ENCODE peak calls at places on chromosomes 6 and 20, in six cellular contexts. E is naive thymus-derived CD4-positive, alpha-beta T cell; N is activated T-cell treated with anti-CD3 and anti-CD28 coated beads, Interleukin-2, amount 50 U/mL, for 48 hours; T is stimulated activated naive CD4-positive, alpha-beta T cell; B is AG09319; Q is AML-193. M is an unnamed sample.

GRCh38 chr6:96787846-96788580 is 49.3 kb downstream of the GPR63 start:
- DNase-seq in N (no peak), E (no peak), T (no peak), Q (no peak), B (no peak), M (no peak)

GRCh38 chr6:137416376-137417109 is 77.7 kb downstream of the OLIG3 start:
- DNase-seq in Q (no peak), E (no peak), B (no peak), T (no peak), N (no peak), M (no peak)

GRCh38 chr6:63573899-63574553 is 1.7 kb downstream of the LOC128125822 start:
- DNase-seq in E (peak; percentile 25), T (peak; percentile 8), Q (peak; percentile 80), N (peak; percentile 47), B (no peak), M (peak; percentile 63)

GRCh38 chr6:43714311-43715055 is 26.9 kb upstream of the MRPS18A start:
- DNase-seq in T (no peak), E (no peak), B (peak; percentile 58), N (no peak), Q (no peak), M (peak; percentile 32)

GRCh38 chr6:27854421-27854820 is 57.8 kb downstream of the OR2B2 start:
- DNase-seq in N (no peak), T (no peak), Q (no peak), B (no peak), E (no peak), M (no peak)

GRCh38 chr6:75204959-75205775 is 686 bp downstream of the COL12A1 start:
- DNase-seq in B (no peak), T (no peak), Q (no peak), E (no peak), N (peak; percentile 44), M (peak; percentile 60)

GRCh38 chr6:3410385-3411360 is 46.2 kb downstream of the SLC22A23 start:
- DNase-seq in N (peak; percentile 65), E (peak; percentile 30), T (peak; percentile 50), B (no peak), Q (peak; percentile 52), M (peak; percentile 92)

GRCh38 chr6:6997282-6998193 is 110.2 kb upstream of the RREB1 start:
- DNase-seq in N (no peak), E (no peak), B (no peak), Q (no peak), T (no peak), M (no peak)

GRCh38 chr20:48025061-48025515 is 239.8 kb upstream of the SULF2 start:
- DNase-seq in Q (no peak), B (peak; percentile 80), N (no peak), T (no peak), E (no peak), M (peak; percentile 49)

GRCh38 chr6:79784013-79784753 is 153.1 kb downstream of the SH3BGRL2 start:
- DNase-seq in N (no peak), E (no peak), T (no peak), Q (no peak), B (no peak), M (no peak)

GRCh38 chr6:7140631-7141366 is 33.0 kb downstream of the RREB1 start:
- DNase-seq in E (peak; percentile 86), Q (peak; percentile 36), T (peak; percentile 79), N (peak; percentile 88), B (peak; percentile 31), M (peak; percentile 89)

GRCh38 chr20:40677343-40677924 is 11.6 kb downstream of the MAFB start:
- DNase-seq in Q (no peak), T (no peak), N (no peak), B (no peak), E (no peak), M (no peak)

GRCh38 chr6:25054469-25054868 is 118.7 kb upstream of the RIPOR2 start:
- DNase-seq in T (no peak), N (no peak), B (no peak), E (no peak), Q (no peak), M (no peak)

GRCh38 chr6:107656381-107656780 is 166.5 kb downstream of the SOBP start:
- DNase-seq in B (no peak), E (no peak), Q (no peak), T (no peak), N (no peak), M (no peak)

GRCh38 chr6:282177-282866 is 10.0 kb upstream of the DUSP22 start:
- DNase-seq in B (no peak), Q (no peak), T (no peak), E (no peak), N (no peak), M (no peak)

GRCh38 chr6:156543431-156543830 is 233.7 kb upstream of the ARID1B start:
- DNase-seq in E (no peak), B (no peak), Q (no peak), N (no peak), T (no peak), M (no peak)

GRCh38 chr6:125804264-125804663 is 13.5 kb downstream of the NCOA7 start:
- DNase-seq in Q (no peak), E (no peak), B (no peak), T (no peak), N (peak; percentile 30), M (no peak)

GRCh38 chr20:44785768-44786167 is 24.6 kb downstream of the RIMS4 start:
- DNase-seq in B (no peak), E (no peak), N (no peak), Q (no peak), T (no peak), M (peak; percentile 58)

GRCh38 chr6:12969933-12970332 is 253.4 kb downstream of the PHACTR1 start:
- DNase-seq in N (no peak), Q (no peak), T (no peak), E (no peak), B (no peak), M (no peak)

M was measured in neural progenitor cell.